ENCODE peak calls at places on chromosome 11, in ten cellular contexts. One of them, this sample, is unnamed.

GRCh38 chr11:92141725-92142124 is 82.9 kb upstream of the FAT3 start:
- DNase-seq in pulmonary artery endothelial cell: no peak
- DNase-seq in frontal cortex: no peak
- DNase-seq in aorta: no peak
- DNase-seq in fibroblast of mammary gland: no peak
- DNase-seq in activated T-cell treated with anti-CD3 and anti-CD28 coated beads, Interleukin-2, amount 50 U/mL, for 48 hours: no peak
- DNase-seq in RWPE1: no peak
- DNase-seq in stimulated activated CD4-positive, alpha-beta T cell treated with anti-CD3 and anti-CD28 coated beads, Interleukin-1b, Interleukin-23, amount 100 ng/mL, for 24 hours: no peak
- DNase-seq in activated naive CD4-positive, alpha-beta T cell treated with anti-CD3 and anti-CD28 coated beads for 36 hours: no peak
- DNase-seq in epithelial cell of esophagus: no peak
- DNase-seq in this sample: no peak

GRCh38 chr11:46855167-46855566 is 9.1 kb upstream of the CKAP5 start:
- DNase-seq in activated T-cell treated with anti-CD3 and anti-CD28 coated beads, Interleukin-2, amount 50 U/mL, for 48 hours: no peak
- DNase-seq in RWPE1: no peak
- DNase-seq in pulmonary artery endothelial cell: no peak
- DNase-seq in aorta: no peak
- DNase-seq in activated naive CD4-positive, alpha-beta T cell treated with anti-CD3 and anti-CD28 coated beads for 36 hours: no peak
- DNase-seq in frontal cortex: no peak
- DNase-seq in fibroblast of mammary gland: no peak
- DNase-seq in stimulated activated CD4-positive, alpha-beta T cell treated with anti-CD3 and anti-CD28 coated beads, Interleukin-1b, Interleukin-23, amount 100 ng/mL, for 24 hours: no peak
- DNase-seq in epithelial cell of esophagus: no peak
- DNase-seq in this sample: no peak

GRCh38 chr11:34624069-34624468 is 3.2 kb downstream of the EHF start:
- DNase-seq in stimulated activated CD4-positive, alpha-beta T cell treated with anti-CD3 and anti-CD28 coated beads, Interleukin-1b, Interleukin-23, amount 100 ng/mL, for 24 hours: no peak
- DNase-seq in epithelial cell of esophagus: peak
- DNase-seq in pulmonary artery endothelial cell: no peak
- DNase-seq in aorta: no peak
- DNase-seq in activated T-cell treated with anti-CD3 and anti-CD28 coated beads, Interleukin-2, amount 50 U/mL, for 48 hours: peak
- DNase-seq in frontal cortex: no peak
- DNase-seq in RWPE1: no peak
- DNase-seq in activated naive CD4-positive, alpha-beta T cell treated with anti-CD3 and anti-CD28 coated beads for 36 hours: no peak
- DNase-seq in fibroblast of mammary gland: no peak
- DNase-seq in this sample: no peak

GRCh38 chr11:78822931-78823423 is 248.3 kb upstream of the NARS2 start:
- DNase-seq in RWPE1: no peak
- DNase-seq in aorta: no peak
- DNase-seq in activated naive CD4-positive, alpha-beta T cell treated with anti-CD3 and anti-CD28 coated beads for 36 hours: no peak
- DNase-seq in activated T-cell treated with anti-CD3 and anti-CD28 coated beads, Interleukin-2, amount 50 U/mL, for 48 hours: no peak
- DNase-seq in epithelial cell of esophagus: no peak
- DNase-seq in fibroblast of mammary gland: no peak
- DNase-seq in stimulated activated CD4-positive, alpha-beta T cell treated with anti-CD3 and anti-CD28 coated beads, Interleukin-1b, Interleukin-23, amount 100 ng/mL, for 24 hours: no peak
- DNase-seq in pulmonary artery endothelial cell: no peak
- DNase-seq in frontal cortex: no peak
- DNase-seq in this sample: no peak

GRCh38 chr11:29005401-29005980 is 897.3 kb downstream of the METTL15 start:
- DNase-seq in activated naive CD4-positive, alpha-beta T cell treated with anti-CD3 and anti-CD28 coated beads for 36 hours: no peak
- DNase-seq in epithelial cell of esophagus: peak
- DNase-seq in fibroblast of mammary gland: no peak
- DNase-seq in stimulated activated CD4-positive, alpha-beta T cell treated with anti-CD3 and anti-CD28 coated beads, Interleukin-1b, Interleukin-23, amount 100 ng/mL, for 24 hours: no peak
- DNase-seq in aorta: no peak
- DNase-seq in frontal cortex: no peak
- DNase-seq in activated T-cell treated with anti-CD3 and anti-CD28 coated beads, Interleukin-2, amount 50 U/mL, for 48 hours: no peak
- DNase-seq in pulmonary artery endothelial cell: no peak
- DNase-seq in RWPE1: no peak
- DNase-seq in this sample: no peak

GRCh38 chr11:19617830-19618523 is 94.7 kb upstream of the NAV2 start:
- DNase-seq in stimulated activated CD4-positive, alpha-beta T cell treated with anti-CD3 and anti-CD28 coated beads, Interleukin-1b, Interleukin-23, amount 100 ng/mL, for 24 hours: no peak
- DNase-seq in aorta: no peak
- DNase-seq in epithelial cell of esophagus: no peak
- DNase-seq in frontal cortex: no peak
- DNase-seq in activated T-cell treated with anti-CD3 and anti-CD28 coated beads, Interleukin-2, amount 50 U/mL, for 48 hours: no peak
- DNase-seq in activated naive CD4-positive, alpha-beta T cell treated with anti-CD3 and anti-CD28 coated beads for 36 hours: no peak
- DNase-seq in fibroblast of mammary gland: no peak
- DNase-seq in RWPE1: no peak
- DNase-seq in pulmonary artery endothelial cell: no peak
- DNase-seq in this sample: no peak

GRCh38 chr11:76163289-76163880 is 42.9 kb downstream of the WNT11 start:
- DNase-seq in frontal cortex: no peak
- DNase-seq in aorta: no peak
- DNase-seq in RWPE1: no peak
- DNase-seq in activated T-cell treated with anti-CD3 and anti-CD28 coated beads, Interleukin-2, amount 50 U/mL, for 48 hours: no peak
- DNase-seq in stimulated activated CD4-positive, alpha-beta T cell treated with anti-CD3 and anti-CD28 coated beads, Interleukin-1b, Interleukin-23, amount 100 ng/mL, for 24 hours: no peak
- DNase-seq in activated naive CD4-positive, alpha-beta T cell treated with anti-CD3 and anti-CD28 coated beads for 36 hours: no peak
- DNase-seq in fibroblast of mammary gland: no peak
- DNase-seq in epithelial cell of esophagus: no peak
- DNase-seq in pulmonary artery endothelial cell: no peak
- DNase-seq in this sample: no peak

GRCh38 chr11:116721983-116722382 is 50.8 kb downstream of the BUD13 start:
- DNase-seq in pulmonary artery endothelial cell: no peak
- DNase-seq in RWPE1: no peak
- DNase-seq in fibroblast of mammary gland: no peak
- DNase-seq in stimulated activated CD4-positive, alpha-beta T cell treated with anti-CD3 and anti-CD28 coated beads, Interleukin-1b, Interleukin-23, amount 100 ng/mL, for 24 hours: no peak
- DNase-seq in activated T-cell treated with anti-CD3 and anti-CD28 coated beads, Interleukin-2, amount 50 U/mL, for 48 hours: no peak
- DNase-seq in activated naive CD4-positive, alpha-beta T cell treated with anti-CD3 and anti-CD28 coated beads for 36 hours: no peak
- DNase-seq in frontal cortex: peak
- DNase-seq in aorta: no peak
- DNase-seq in epithelial cell of esophagus: no peak
- DNase-seq in this sample: no peak

GRCh38 chr11:11813288-11813962 is 28.3 kb upstream of the USP47 start:
- DNase-seq in activated T-cell treated with anti-CD3 and anti-CD28 coated beads, Interleukin-2, amount 50 U/mL, for 48 hours: no peak
- DNase-seq in activated naive CD4-positive, alpha-beta T cell treated with anti-CD3 and anti-CD28 coated beads for 36 hours: no peak
- DNase-seq in pulmonary artery endothelial cell: no peak
- DNase-seq in frontal cortex: no peak
- DNase-seq in fibroblast of mammary gland: peak
- DNase-seq in stimulated activated CD4-positive, alpha-beta T cell treated with anti-CD3 and anti-CD28 coated beads, Interleukin-1b, Interleukin-23, amount 100 ng/mL, for 24 hours: no peak
- DNase-seq in RWPE1: peak
- DNase-seq in aorta: peak
- DNase-seq in epithelial cell of esophagus: peak
- DNase-seq in this sample: no peak

GRCh38 chr11:15889972-15890371 is 466.4 kb downstream of the SOX6 start:
- DNase-seq in activated T-cell treated with anti-CD3 and anti-CD28 coated beads, Interleukin-2, amount 50 U/mL, for 48 hours: no peak
- DNase-seq in RWPE1: no peak
- DNase-seq in fibroblast of mammary gland: no peak
- DNase-seq in epithelial cell of esophagus: no peak
- DNase-seq in stimulated activated CD4-positive, alpha-beta T cell treated with anti-CD3 and anti-CD28 coated beads, Interleukin-1b, Interleukin-23, amount 100 ng/mL, for 24 hours: no peak
- DNase-seq in frontal cortex: no peak
- DNase-seq in pulmonary artery endothelial cell: no peak
- DNase-seq in aorta: no peak
- DNase-seq in activated naive CD4-positive, alpha-beta T cell treated with anti-CD3 and anti-CD28 coated beads for 36 hours: no peak
- DNase-seq in this sample: no peak

GRCh38 chr11:62854825-62855570 is 15.6 kb upstream of the WDR74 start:
- DNase-seq in pulmonary artery endothelial cell: no peak
- DNase-seq in activated T-cell treated with anti-CD3 and anti-CD28 coated beads, Interleukin-2, amount 50 U/mL, for 48 hours: no peak
- DNase-seq in epithelial cell of esophagus: no peak
- DNase-seq in stimulated activated CD4-positive, alpha-beta T cell treated with anti-CD3 and anti-CD28 coated beads, Interleukin-1b, Interleukin-23, amount 100 ng/mL, for 24 hours: no peak
- DNase-seq in activated naive CD4-positive, alpha-beta T cell treated with anti-CD3 and anti-CD28 coated beads for 36 hours: no peak
- DNase-seq in fibroblast of mammary gland: peak
- DNase-seq in frontal cortex: no peak
- DNase-seq in RWPE1: no peak
- DNase-seq in aorta: peak
- DNase-seq in this sample: no peak

GRCh38 chr11:116170526-116171120 is 602.2 kb downstream of the BUD13 start:
- DNase-seq in RWPE1: no peak
- DNase-seq in pulmonary artery endothelial cell: no peak
- DNase-seq in frontal cortex: no peak
- DNase-seq in aorta: no peak
- DNase-seq in epithelial cell of esophagus: no peak
- DNase-seq in activated T-cell treated with anti-CD3 and anti-CD28 coated beads, Interleukin-2, amount 50 U/mL, for 48 hours: no peak
- DNase-seq in stimulated activated CD4-positive, alpha-beta T cell treated with anti-CD3 and anti-CD28 coated beads, Interleukin-1b, Interleukin-23, amount 100 ng/mL, for 24 hours: no peak
- DNase-seq in activated naive CD4-positive, alpha-beta T cell treated with anti-CD3 and anti-CD28 coated beads for 36 hours: no peak
- DNase-seq in fibroblast of mammary gland: no peak
- DNase-seq in this sample: no peak

GRCh38 chr11:117465236-117465997 is 137.8 kb downstream of the CEP164 start:
- DNase-seq in activated naive CD4-positive, alpha-beta T cell treated with anti-CD3 and anti-CD28 coated beads for 36 hours: no peak
- DNase-seq in aorta: peak
- DNase-seq in epithelial cell of esophagus: no peak
- DNase-seq in activated T-cell treated with anti-CD3 and anti-CD28 coated beads, Interleukin-2, amount 50 U/mL, for 48 hours: no peak
- DNase-seq in frontal cortex: no peak
- DNase-seq in pulmonary artery endothelial cell: no peak
- DNase-seq in RWPE1: no peak
- DNase-seq in stimulated activated CD4-positive, alpha-beta T cell treated with anti-CD3 and anti-CD28 coated beads, Interleukin-1b, Interleukin-23, amount 100 ng/mL, for 24 hours: no peak
- DNase-seq in fibroblast of mammary gland: no peak
- DNase-seq in this sample: no peak

GRCh38 chr11:79570104-79570503 is 129.3 kb upstream of the TENM4 start:
- DNase-seq in fibroblast of mammary gland: no peak
- DNase-seq in RWPE1: no peak
- DNase-seq in activated T-cell treated with anti-CD3 and anti-CD28 coated beads, Interleukin-2, amount 50 U/mL, for 48 hours: no peak
- DNase-seq in frontal cortex: no peak
- DNase-seq in epithelial cell of esophagus: no peak
- DNase-seq in stimulated activated CD4-positive, alpha-beta T cell treated with anti-CD3 and anti-CD28 coated beads, Interleukin-1b, Interleukin-23, amount 100 ng/mL, for 24 hours: no peak
- DNase-seq in pulmonary artery endothelial cell: no peak
- DNase-seq in activated naive CD4-positive, alpha-beta T cell treated with anti-CD3 and anti-CD28 coated beads for 36 hours: no peak
- DNase-seq in aorta: no peak
- DNase-seq in this sample: no peak

GRCh38 chr11:8813658-8814057 is 97.3 kb upstream of the AKIP1 start:
- DNase-seq in activated T-cell treated with anti-CD3 and anti-CD28 coated beads, Interleukin-2, amount 50 U/mL, for 48 hours: peak
- DNase-seq in activated naive CD4-positive, alpha-beta T cell treated with anti-CD3 and anti-CD28 coated beads for 36 hours: peak
- DNase-seq in epithelial cell of esophagus: peak
- DNase-seq in frontal cortex: peak
- DNase-seq in pulmonary artery endothelial cell: peak
- DNase-seq in stimulated activated CD4-positive, alpha-beta T cell treated with anti-CD3 and anti-CD28 coated beads, Interleukin-1b, Interleukin-23, amount 100 ng/mL, for 24 hours: peak
- DNase-seq in fibroblast of mammary gland: peak
- DNase-seq in aorta: peak
- DNase-seq in RWPE1: peak
- DNase-seq in this sample: no peak

GRCh38 chr11:73372371-73372993 is 3.7 kb upstream of the RELT start:
- DNase-seq in frontal cortex: no peak
- DNase-seq in stimulated activated CD4-positive, alpha-beta T cell treated with anti-CD3 and anti-CD28 coated beads, Interleukin-1b, Interleukin-23, amount 100 ng/mL, for 24 hours: no peak
- DNase-seq in epithelial cell of esophagus: no peak
- DNase-seq in activated T-cell treated with anti-CD3 and anti-CD28 coated beads, Interleukin-2, amount 50 U/mL, for 48 hours: no peak
- DNase-seq in fibroblast of mammary gland: no peak
- DNase-seq in pulmonary artery endothelial cell: no peak
- DNase-seq in RWPE1: no peak
- DNase-seq in activated naive CD4-positive, alpha-beta T cell treated with anti-CD3 and anti-CD28 coated beads for 36 hours: no peak
- DNase-seq in aorta: no peak
- DNase-seq in this sample: no peak

GRCh38 chr11:1906146-1906545 is 13.4 kb upstream of the TNNT3 start:
- DNase-seq in RWPE1: no peak
- DNase-seq in frontal cortex: no peak
- DNase-seq in aorta: no peak
- DNase-seq in pulmonary artery endothelial cell: no peak
- DNase-seq in activated naive CD4-positive, alpha-beta T cell treated with anti-CD3 and anti-CD28 coated beads for 36 hours: no peak
- DNase-seq in activated T-cell treated with anti-CD3 and anti-CD28 coated beads, Interleukin-2, amount 50 U/mL, for 48 hours: no peak
- DNase-seq in epithelial cell of esophagus: no peak
- DNase-seq in stimulated activated CD4-positive, alpha-beta T cell treated with anti-CD3 and anti-CD28 coated beads, Interleukin-1b, Interleukin-23, amount 100 ng/mL, for 24 hours: no peak
- DNase-seq in fibroblast of mammary gland: no peak
- DNase-seq in this sample: no peak

GRCh38 chr11:115787302-115787701 is 283.1 kb upstream of the CADM1 start:
- DNase-seq in aorta: no peak
- DNase-seq in stimulated activated CD4-positive, alpha-beta T cell treated with anti-CD3 and anti-CD28 coated beads, Interleukin-1b, Interleukin-23, amount 100 ng/mL, for 24 hours: no peak
- DNase-seq in frontal cortex: no peak
- DNase-seq in epithelial cell of esophagus: no peak
- DNase-seq in pulmonary artery endothelial cell: no peak
- DNase-seq in fibroblast of mammary gland: no peak
- DNase-seq in RWPE1: no peak
- DNase-seq in activated T-cell treated with anti-CD3 and anti-CD28 coated beads, Interleukin-2, amount 50 U/mL, for 48 hours: no peak
- DNase-seq in activated naive CD4-positive, alpha-beta T cell treated with anti-CD3 and anti-CD28 coated beads for 36 hours: no peak
- DNase-seq in this sample: no peak

GRCh38 chr11:8671242-8671641 is 11.2 kb downstream of the TRIM66 start:
- DNase-seq in activated naive CD4-positive, alpha-beta T cell treated with anti-CD3 and anti-CD28 coated beads for 36 hours: no peak
- DNase-seq in activated T-cell treated with anti-CD3 and anti-CD28 coated beads, Interleukin-2, amount 50 U/mL, for 48 hours: no peak
- DNase-seq in fibroblast of mammary gland: peak
- DNase-seq in epithelial cell of esophagus: peak
- DNase-seq in pulmonary artery endothelial cell: peak
- DNase-seq in RWPE1: peak
- DNase-seq in frontal cortex: peak
- DNase-seq in stimulated activated CD4-positive, alpha-beta T cell treated with anti-CD3 and anti-CD28 coated beads, Interleukin-1b, Interleukin-23, amount 100 ng/mL, for 24 hours: no peak
- DNase-seq in aorta: no peak
- DNase-seq in this sample: no peak

GRCh38 chr11:64887234-64887756 is 8.9 kb upstream of the EHD1 start:
- DNase-seq in epithelial cell of esophagus: no peak
- DNase-seq in activated T-cell treated with anti-CD3 and anti-CD28 coated beads, Interleukin-2, amount 50 U/mL, for 48 hours: no peak
- DNase-seq in RWPE1: no peak
- DNase-seq in activated naive CD4-positive, alpha-beta T cell treated with anti-CD3 and anti-CD28 coated beads for 36 hours: no peak
- DNase-seq in fibroblast of mammary gland: no peak
- DNase-seq in pulmonary artery endothelial cell: no peak
- DNase-seq in stimulated activated CD4-positive, alpha-beta T cell treated with anti-CD3 and anti-CD28 coated beads, Interleukin-1b, Interleukin-23, amount 100 ng/mL, for 24 hours: no peak
- DNase-seq in aorta: no peak
- DNase-seq in frontal cortex: no peak
- DNase-seq in this sample: no peak